ENCODE peak calls at places on chromosomes 7 and 10, in nine cellular contexts. One of them, this sample, is unnamed.

GRCh38 chr7:101707587-101707986 is 78.5 kb upstream of the MYL10 start:
- DNase-seq in CMK: no peak
- DNase-seq in pancreas: no peak
- DNase-seq in NCI-H345: no peak
- DNase-seq in NCI-H187: no peak
- DNase-seq in BJ: no peak
- DNase-seq in HFF-Myc: no peak
- DNase-seq in GM13977: no peak
- DNase-seq in lower lobe of right lung: no peak
- DNase-seq in this sample: no peak

GRCh38 chr7:92904292-92905131 is 68.1 kb upstream of the CDK6 start:
- DNase-seq in CMK: peak; percentile 52
- DNase-seq in pancreas: no peak
- DNase-seq in NCI-H345: no peak
- DNase-seq in NCI-H187: no peak
- DNase-seq in BJ: peak; percentile 75
- DNase-seq in HFF-Myc: peak; percentile 93
- DNase-seq in GM13977: peak; percentile 68
- DNase-seq in lower lobe of right lung: peak; percentile 35
- DNase-seq in this sample: no peak

GRCh38 chr7:27161214-27161720 is 4.1 kb downstream of the HOXA9 start:
- DNase-seq in CMK: no peak
- DNase-seq in pancreas: peak; percentile 18
- DNase-seq in NCI-H345: no peak
- DNase-seq in NCI-H187: no peak
- DNase-seq in BJ: no peak
- DNase-seq in HFF-Myc: no peak
- DNase-seq in GM13977: no peak
- DNase-seq in lower lobe of right lung: peak; percentile 78
- DNase-seq in this sample: peak; percentile 82

GRCh38 chr10:126092806-126093205 is 196.4 kb downstream of the FANK1 start:
- DNase-seq in CMK: no peak
- DNase-seq in pancreas: no peak
- DNase-seq in NCI-H345: no peak
- DNase-seq in NCI-H187: no peak
- DNase-seq in BJ: no peak
- DNase-seq in HFF-Myc: no peak
- DNase-seq in GM13977: no peak
- DNase-seq in lower lobe of right lung: no peak
- DNase-seq in this sample: no peak

GRCh38 chr10:123433539-123433938 is 232.6 kb upstream of the GPR26 start:
- DNase-seq in CMK: no peak
- DNase-seq in pancreas: no peak
- DNase-seq in NCI-H345: no peak
- DNase-seq in NCI-H187: no peak
- DNase-seq in BJ: no peak
- DNase-seq in HFF-Myc: no peak
- DNase-seq in GM13977: no peak
- DNase-seq in lower lobe of right lung: no peak
- DNase-seq in this sample: no peak

GRCh38 chr10:84704101-84704500 is 375.7 kb downstream of the CCSER2 start:
- DNase-seq in CMK: no peak
- DNase-seq in pancreas: no peak
- DNase-seq in NCI-H345: no peak
- DNase-seq in NCI-H187: no peak
- DNase-seq in BJ: no peak
- DNase-seq in HFF-Myc: no peak
- DNase-seq in GM13977: no peak
- DNase-seq in lower lobe of right lung: no peak
- DNase-seq in this sample: no peak

GRCh38 chr7:20778063-20778721 is 8.5 kb downstream of the SP8 start:
- DNase-seq in CMK: no peak
- DNase-seq in pancreas: peak; percentile 57
- DNase-seq in NCI-H345: no peak
- DNase-seq in NCI-H187: no peak
- DNase-seq in BJ: no peak
- DNase-seq in HFF-Myc: no peak
- DNase-seq in GM13977: peak; percentile 70
- DNase-seq in lower lobe of right lung: peak; percentile 57
- DNase-seq in this sample: no peak

GRCh38 chr7:131895541-131896173 is 339.2 kb upstream of the PODXL start:
- DNase-seq in CMK: no peak
- DNase-seq in pancreas: no peak
- DNase-seq in NCI-H345: peak; percentile 64
- DNase-seq in NCI-H187: no peak
- DNase-seq in BJ: peak; percentile 94
- DNase-seq in HFF-Myc: peak; percentile 75
- DNase-seq in GM13977: no peak
- DNase-seq in lower lobe of right lung: no peak
- DNase-seq in this sample: no peak

GRCh38 chr10:49254556-49255318 is 44.2 kb upstream of the C10orf71 start:
- DNase-seq in CMK: no peak
- DNase-seq in pancreas: no peak
- DNase-seq in NCI-H345: no peak
- DNase-seq in NCI-H187: no peak
- DNase-seq in BJ: no peak
- DNase-seq in HFF-Myc: no peak
- DNase-seq in GM13977: no peak
- DNase-seq in lower lobe of right lung: no peak
- DNase-seq in this sample: no peak

GRCh38 chr10:6068422-6068821 is 6.3 kb upstream of the IL2RA start:
- DNase-seq in CMK: no peak
- DNase-seq in pancreas: no peak
- DNase-seq in NCI-H345: no peak
- DNase-seq in NCI-H187: no peak
- DNase-seq in BJ: no peak
- DNase-seq in HFF-Myc: no peak
- DNase-seq in GM13977: no peak
- DNase-seq in lower lobe of right lung: peak; percentile 62
- DNase-seq in this sample: no peak

GRCh38 chr10:32985781-32986350 is 27.8 kb upstream of the ITGB1 start:
- DNase-seq in CMK: no peak
- DNase-seq in pancreas: no peak
- DNase-seq in NCI-H345: no peak
- DNase-seq in NCI-H187: no peak
- DNase-seq in BJ: no peak
- DNase-seq in HFF-Myc: no peak
- DNase-seq in GM13977: no peak
- DNase-seq in lower lobe of right lung: no peak
- DNase-seq in this sample: peak; percentile 24

GRCh38 chr7:13532028-13532753 is 457.3 kb downstream of the ETV1 start:
- DNase-seq in CMK: no peak
- DNase-seq in pancreas: no peak
- DNase-seq in NCI-H345: peak; percentile 28
- DNase-seq in NCI-H187: no peak
- DNase-seq in BJ: no peak
- DNase-seq in HFF-Myc: no peak
- DNase-seq in GM13977: no peak
- DNase-seq in lower lobe of right lung: no peak
- DNase-seq in this sample: no peak

GRCh38 chr7:98276241-98276761 is 5.2 kb upstream of the BRI3 start:
- DNase-seq in CMK: no peak
- DNase-seq in pancreas: peak; percentile 45
- DNase-seq in NCI-H345: no peak
- DNase-seq in NCI-H187: no peak
- DNase-seq in BJ: peak; percentile 37
- DNase-seq in HFF-Myc: no peak
- DNase-seq in GM13977: no peak
- DNase-seq in lower lobe of right lung: peak; percentile 67
- DNase-seq in this sample: no peak

GRCh38 chr10:111335826-111336225 is 259.0 kb downstream of the ADRA2A start:
- DNase-seq in CMK: no peak
- DNase-seq in pancreas: no peak
- DNase-seq in NCI-H345: no peak
- DNase-seq in NCI-H187: no peak
- DNase-seq in BJ: no peak
- DNase-seq in HFF-Myc: no peak
- DNase-seq in GM13977: no peak
- DNase-seq in lower lobe of right lung: no peak
- DNase-seq in this sample: no peak

GRCh38 chr7:118080947-118081346 is 103.0 kb upstream of the LSM8 start:
- DNase-seq in CMK: peak; percentile 27
- DNase-seq in pancreas: no peak
- DNase-seq in NCI-H345: no peak
- DNase-seq in NCI-H187: no peak
- DNase-seq in BJ: peak; percentile 0
- DNase-seq in HFF-Myc: peak; percentile 35
- DNase-seq in GM13977: peak; percentile 13
- DNase-seq in lower lobe of right lung: no peak
- DNase-seq in this sample: no peak

GRCh38 chr10:74932648-74933047 is 106.2 kb downstream of the KAT6B start:
- DNase-seq in CMK: no peak
- DNase-seq in pancreas: peak; percentile 54
- DNase-seq in NCI-H345: peak; percentile 13
- DNase-seq in NCI-H187: no peak
- DNase-seq in BJ: no peak
- DNase-seq in HFF-Myc: no peak
- DNase-seq in GM13977: no peak
- DNase-seq in lower lobe of right lung: peak; percentile 61
- DNase-seq in this sample: no peak

GRCh38 chr10:14688606-14689005 is 86.1 kb downstream of the FAM107B start:
- DNase-seq in CMK: no peak
- DNase-seq in pancreas: no peak
- DNase-seq in NCI-H345: no peak
- DNase-seq in NCI-H187: peak; percentile 4
- DNase-seq in BJ: peak; percentile 57
- DNase-seq in HFF-Myc: peak; percentile 95
- DNase-seq in GM13977: no peak
- DNase-seq in lower lobe of right lung: no peak
- DNase-seq in this sample: no peak

GRCh38 chr7:139661875-139662274 is 115.9 kb downstream of the HIPK2 start:
- DNase-seq in CMK: no peak
- DNase-seq in pancreas: no peak
- DNase-seq in NCI-H345: no peak
- DNase-seq in NCI-H187: no peak
- DNase-seq in BJ: no peak
- DNase-seq in HFF-Myc: no peak
- DNase-seq in GM13977: no peak
- DNase-seq in lower lobe of right lung: no peak
- DNase-seq in this sample: no peak

This sample was measured in HL-60.